ENCODE peak calls at places on chromosomes 13 and 19, in five cellular contexts. I is mammary epithelial cell; W is GM13977; J is stimulated activated CD4-positive, alpha-beta T cell treated with anti-CD3 and anti-CD28 coated beads, Interleukin-4, amount 100 ng/mL, for 48 hours; Q is iPS DF 6.9. M is an unnamed sample.

GRCh38 chr19:29806098-29806866 is 5.5 kb upstream of the CCNE1 start:
- DNase-seq in Q (peak), J (no peak), I (no peak), W (no peak), M (no peak)

GRCh38 chr13:111119966-111120365 is 4.9 kb downstream of the ARHGEF7 start:
- DNase-seq in W (no peak), I (no peak), Q (no peak), J (no peak), M (no peak)

GRCh38 chr13:111976474-111977183 is 90.3 kb upstream of the SOX1 start:
- DNase-seq in I (no peak), W (peak), J (no peak), Q (no peak), M (no peak)

GRCh38 chr13:108700421-108701170 is 71.2 kb downstream of the MYO16 start:
- DNase-seq in J (no peak), W (no peak), I (peak), Q (no peak), M (peak)

GRCh38 chr13:113622791-113623490 is 35.1 kb downstream of the ATP4B start:
- DNase-seq in Q (no peak), I (no peak), W (no peak), J (no peak), M (no peak)

GRCh38 chr19:3179739-3180293 is 1.2 kb downstream of the S1PR4 start:
- DNase-seq in I (no peak), W (peak), J (peak), Q (no peak), M (no peak)

GRCh38 chr19:2266183-2266993 is 10.2 kb upstream of the JSRP1 start:
- DNase-seq in Q (no peak), I (peak), J (no peak), W (no peak), M (peak)

GRCh38 chr19:15673176-15673654 is 328 bp downstream of the CYP4F12 start:
- DNase-seq in W (no peak), J (no peak), Q (no peak), I (peak), M (no peak)

GRCh38 chr19:10654610-10655456 is 687 bp downstream of the ILF3 start:
- DNase-seq in I (no peak), W (peak), Q (peak), J (peak), M (peak)

GRCh38 chr19:14542721-14543328 is 13.4 kb downstream of the TECR start:
- DNase-seq in Q (no peak), I (peak), J (no peak), W (no peak), M (peak)